ENCODE peak calls at places on chromosomes 13 and 19, in four cellular contexts. One of them, this sample, is unnamed.
A peak's percentile ranks its signal among the peaks of the same experiment; 100 is the strongest.

GRCh38 chr19:29992233-29992867 is 50.3 kb downstream of the URI1 start:
- DNase-seq in heart left ventricle: no peak
- DNase-seq in AG04449: no peak
- DNase-seq in adrenal gland: no peak
- DNase-seq in this sample: no peak

GRCh38 chr13:73248711-73249580 is 190.1 kb downstream of the KLF5 start:
- DNase-seq in heart left ventricle: no peak
- DNase-seq in AG04449: no peak
- DNase-seq in adrenal gland: no peak
- DNase-seq in this sample: no peak

GRCh38 chr19:7989071-7989575 is 16.3 kb downstream of the ELAVL1 start:
- DNase-seq in heart left ventricle: no peak
- DNase-seq in adrenal gland: no peak
- DNase-seq in AG04449: no peak
- DNase-seq in this sample: no peak

GRCh38 chr13:53200075-53200474 is 171.5 kb downstream of the OLFM4 start:
- DNase-seq in adrenal gland: no peak
- DNase-seq in heart left ventricle: peak; percentile 49
- DNase-seq in AG04449: no peak
- DNase-seq in this sample: no peak

GRCh38 chr13:30017880-30018279 is 167.5 kb upstream of the UBL3 start:
- DNase-seq in heart left ventricle: no peak
- DNase-seq in adrenal gland: no peak
- DNase-seq in AG04449: no peak
- DNase-seq in this sample: no peak

GRCh38 chr19:5718579-5719273 is 1.2 kb downstream of the LONP1 start:
- DNase-seq in AG04449: peak; percentile 73
- DNase-seq in heart left ventricle: no peak
- DNase-seq in adrenal gland: peak; percentile 88
- DNase-seq in this sample: peak; percentile 69

GRCh38 chr13:20521388-20521787 is 4.3 kb downstream of the CRYL1 start:
- DNase-seq in heart left ventricle: no peak
- DNase-seq in AG04449: no peak
- DNase-seq in adrenal gland: peak; percentile 6
- DNase-seq in this sample: no peak

GRCh38 chr13:94701313-94702180 is 10.8 kb downstream of the SOX21 start:
- DNase-seq in heart left ventricle: no peak
- DNase-seq in adrenal gland: no peak
- DNase-seq in AG04449: no peak
- DNase-seq in this sample: no peak

GRCh38 chr13:38166121-38166520 is 183.5 kb upstream of the UFM1 start:
- DNase-seq in adrenal gland: no peak
- DNase-seq in AG04449: no peak
- DNase-seq in heart left ventricle: no peak
- DNase-seq in this sample: no peak

GRCh38 chr19:38851622-38852230 is 1.9 kb upstream of the HNRNPL start:
- DNase-seq in AG04449: no peak
- DNase-seq in adrenal gland: peak; percentile 96
- DNase-seq in heart left ventricle: peak; percentile 97
- DNase-seq in this sample: no peak

GRCh38 chr13:101049166-101049850 is 367.0 kb downstream of the NALCN start:
- DNase-seq in adrenal gland: no peak
- DNase-seq in heart left ventricle: no peak
- DNase-seq in AG04449: no peak
- DNase-seq in this sample: no peak

GRCh38 chr19:29308977-29309520 is 96.1 kb upstream of the UQCRFS1 start:
- DNase-seq in heart left ventricle: no peak
- DNase-seq in AG04449: no peak
- DNase-seq in adrenal gland: no peak
- DNase-seq in this sample: no peak

GRCh38 chr19:33998739-33999345 is 173.5 kb upstream of the LSM14A start:
- DNase-seq in heart left ventricle: no peak
- DNase-seq in AG04449: no peak
- DNase-seq in adrenal gland: no peak
- DNase-seq in this sample: no peak

GRCh38 chr13:110541526-110541920 is 20.0 kb downstream of the RAB20 start:
- DNase-seq in adrenal gland: no peak
- DNase-seq in heart left ventricle: no peak
- DNase-seq in AG04449: no peak
- DNase-seq in this sample: no peak

GRCh38 chr19:6412111-6412999 is 12.3 kb downstream of the KHSRP start:
- DNase-seq in heart left ventricle: no peak
- DNase-seq in AG04449: no peak
- DNase-seq in adrenal gland: no peak
- DNase-seq in this sample: no peak

GRCh38 chr13:103568314-103568713 is 502.1 kb upstream of the SLC10A2 start:
- DNase-seq in AG04449: no peak
- DNase-seq in heart left ventricle: no peak
- DNase-seq in adrenal gland: no peak
- DNase-seq in this sample: no peak

GRCh38 chr19:2717638-2718541 is 3.3 kb downstream of the DIRAS1 start:
- DNase-seq in AG04449: no peak
- DNase-seq in heart left ventricle: no peak
- DNase-seq in adrenal gland: no peak
- DNase-seq in this sample: no peak

GRCh38 chr19:22976248-22976647 is 26.7 kb downstream of the ZNF728 start:
- DNase-seq in adrenal gland: no peak
- DNase-seq in AG04449: no peak
- DNase-seq in heart left ventricle: no peak
- DNase-seq in this sample: no peak

GRCh38 chr19:8334458-8335342 is 8.4 kb downstream of the KANK3 start:
- DNase-seq in AG04449: no peak
- DNase-seq in adrenal gland: no peak
- DNase-seq in heart left ventricle: peak; percentile 76
- DNase-seq in this sample: no peak

GRCh38 chr13:110925023-110925608 is 10.2 kb upstream of the ANKRD10 start:
- DNase-seq in heart left ventricle: no peak
- DNase-seq in AG04449: no peak
- DNase-seq in adrenal gland: no peak
- DNase-seq in this sample: no peak

GRCh38 chr13:78160793-78161192 is 242.2 kb upstream of the EDNRB start:
- DNase-seq in heart left ventricle: no peak
- DNase-seq in adrenal gland: no peak
- DNase-seq in AG04449: peak; percentile 31
- DNase-seq in this sample: peak; percentile 46

GRCh38 chr19:56105090-56105701 is 15.9 kb downstream of the ZNF787 start:
- DNase-seq in heart left ventricle: no peak
- DNase-seq in adrenal gland: peak; percentile 93
- DNase-seq in AG04449: no peak
- DNase-seq in this sample: no peak

GRCh38 chr19:46710687-46711086 is 6.2 kb downstream of the PRKD2 start:
- DNase-seq in AG04449: no peak
- DNase-seq in adrenal gland: no peak
- DNase-seq in heart left ventricle: no peak
- DNase-seq in this sample: no peak

GRCh38 chr19:48673436-48674100 is 751 bp upstream of the NTN5 start:
- DNase-seq in AG04449: no peak
- DNase-seq in adrenal gland: no peak
- DNase-seq in heart left ventricle: no peak
- DNase-seq in this sample: no peak

GRCh38 chr19:30395283-30395682 is 23.1 kb downstream of the ZNF536 start:
- DNase-seq in AG04449: no peak
- DNase-seq in heart left ventricle: no peak
- DNase-seq in adrenal gland: no peak
- DNase-seq in this sample: no peak

GRCh38 chr19:14022469-14022868 is 5.5 kb upstream of the RLN3 start:
- DNase-seq in heart left ventricle: no peak
- DNase-seq in AG04449: no peak
- DNase-seq in adrenal gland: no peak
- DNase-seq in this sample: no peak

GRCh38 chr19:15640294-15640903 is at the start of gene CYP4F3:
- DNase-seq in adrenal gland: peak; percentile 58
- DNase-seq in AG04449: no peak
- DNase-seq in heart left ventricle: peak; percentile 78
- DNase-seq in this sample: no peak

GRCh38 chr19:30799854-30800755 is 427.9 kb downstream of the ZNF536 start:
- DNase-seq in adrenal gland: peak; percentile 62
- DNase-seq in AG04449: no peak
- DNase-seq in heart left ventricle: peak; percentile 79
- DNase-seq in this sample: no peak

GRCh38 chr13:95740921-95741320 is 64.0 kb downstream of the DNAJC3 start:
- DNase-seq in heart left ventricle: no peak
- DNase-seq in AG04449: no peak
- DNase-seq in adrenal gland: no peak
- DNase-seq in this sample: no peak

GRCh38 chr19:1590641-1591397 is 1.8 kb downstream of the MBD3 start:
- DNase-seq in adrenal gland: no peak
- DNase-seq in AG04449: no peak
- DNase-seq in heart left ventricle: no peak
- DNase-seq in this sample: no peak
- TF ChIP-seq CTCF in adrenal gland: no peak
- TF ChIP-seq CTCF in AG04449: peak; percentile 55
- TF ChIP-seq CTCF in heart left ventricle: no peak
- TF ChIP-seq CTCF in this sample: peak; percentile 62

DNA sequence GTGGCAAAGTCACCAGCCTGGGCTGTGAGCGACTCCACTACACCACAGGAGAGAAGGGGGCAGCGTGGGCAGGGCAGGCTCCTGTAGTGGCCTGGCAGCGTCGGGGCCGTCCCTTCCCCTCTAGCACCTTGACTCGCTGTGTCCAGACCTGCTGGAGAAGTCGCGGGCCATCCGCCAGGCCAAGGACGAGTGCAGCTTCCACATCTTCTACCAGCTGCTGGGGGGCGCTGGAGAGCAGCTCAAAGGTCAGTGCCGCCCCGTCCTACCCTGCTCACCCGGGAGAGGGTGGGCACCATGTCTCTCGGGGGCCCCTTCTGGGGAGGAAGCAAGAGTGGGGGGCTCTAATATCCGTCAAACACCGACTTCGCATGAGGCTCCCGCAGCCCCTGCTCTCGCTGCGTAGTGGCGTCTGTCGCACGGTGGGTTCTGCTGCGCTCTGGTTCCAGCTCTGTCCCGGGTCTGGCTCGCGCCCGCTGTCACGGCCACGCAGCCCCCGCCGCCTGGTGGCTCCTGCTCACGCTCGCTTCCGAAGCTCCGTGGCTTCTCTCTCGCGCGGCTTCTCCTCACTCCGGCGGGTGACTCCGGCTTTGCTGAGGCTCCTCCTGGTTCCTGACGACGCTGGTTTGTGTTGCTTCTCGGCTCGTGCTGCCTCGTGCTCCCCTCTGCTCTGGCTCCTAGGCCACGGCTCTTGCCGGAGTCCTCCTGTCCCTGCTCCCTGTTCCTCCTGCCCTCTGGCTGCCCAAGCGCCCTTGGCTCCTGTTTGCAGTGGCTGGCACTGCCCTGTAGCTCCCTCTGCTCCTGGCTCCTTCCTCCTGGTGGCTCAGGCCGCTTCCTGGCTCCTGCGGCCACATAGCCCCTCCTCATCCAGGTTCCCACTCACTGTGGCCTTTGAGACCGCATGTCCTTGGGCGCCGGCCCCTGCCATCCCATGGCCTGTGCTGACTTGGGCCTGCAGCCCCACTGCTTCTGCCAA is 27.2 kb downstream of the MYH14 start:
- DNase-seq in AG04449: no peak
- DNase-seq in adrenal gland: no peak
- DNase-seq in heart left ventricle: no peak
- DNase-seq in this sample: no peak
- TF ChIP-seq CTCF in AG04449: no peak
- TF ChIP-seq CTCF in adrenal gland: no peak
- TF ChIP-seq CTCF in heart left ventricle: no peak
- TF ChIP-seq CTCF in this sample: no peak

GRCh38 chr19:16970821-16971220 is 55.8 kb downstream of the CPAMD8 start:
- DNase-seq in heart left ventricle: no peak
- DNase-seq in AG04449: no peak
- DNase-seq in adrenal gland: no peak
- DNase-seq in this sample: no peak

DNA sequence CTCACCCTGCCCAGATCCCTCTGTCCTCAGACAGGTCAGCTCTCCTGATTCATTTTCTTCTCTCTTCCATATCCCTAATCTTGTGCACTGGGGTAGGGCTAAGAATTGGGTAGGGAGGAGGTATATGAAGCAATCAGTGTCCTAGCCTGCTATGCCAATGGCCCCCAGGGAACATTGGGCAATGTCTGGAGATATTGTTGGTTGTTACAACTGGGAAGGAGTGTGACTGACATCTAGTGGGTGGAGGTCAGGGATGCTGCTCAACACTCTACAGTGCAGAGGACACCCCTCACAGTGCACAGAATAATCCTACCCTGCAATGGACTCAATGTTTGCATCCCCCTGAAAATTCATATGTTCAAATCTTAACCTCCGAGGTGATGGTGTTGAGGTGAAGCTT is 57.5 kb downstream of the CPAMD8 start:
- DNase-seq in AG04449: no peak
- DNase-seq in heart left ventricle: no peak
- DNase-seq in adrenal gland: no peak
- DNase-seq in this sample: no peak
- TF ChIP-seq CTCF in AG04449: no peak
- TF ChIP-seq CTCF in heart left ventricle: no peak
- TF ChIP-seq CTCF in adrenal gland: no peak
- TF ChIP-seq CTCF in this sample: no peak

DNA sequence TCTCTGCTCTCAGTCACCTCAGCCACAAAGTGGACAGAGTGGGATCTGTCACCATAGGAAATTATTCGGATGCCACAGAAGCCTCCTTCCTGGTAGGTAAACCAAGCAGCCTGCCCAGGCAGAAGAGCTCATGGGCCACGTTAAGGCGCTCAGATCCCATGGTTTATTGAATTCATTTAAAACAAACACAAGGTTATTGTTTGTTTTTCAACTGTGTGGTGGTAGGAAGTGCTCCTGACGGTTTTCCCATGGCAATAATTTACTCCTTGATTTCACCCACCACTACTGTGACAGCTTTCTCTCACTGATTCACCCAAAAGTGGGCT is 14.4 kb downstream of the BCAM start:
- DNase-seq in adrenal gland: no peak
- DNase-seq in heart left ventricle: no peak
- DNase-seq in AG04449: no peak
- DNase-seq in this sample: no peak
- TF ChIP-seq CTCF in adrenal gland: no peak
- TF ChIP-seq CTCF in heart left ventricle: no peak
- TF ChIP-seq CTCF in AG04449: no peak
- TF ChIP-seq CTCF in this sample: no peak

DNA sequence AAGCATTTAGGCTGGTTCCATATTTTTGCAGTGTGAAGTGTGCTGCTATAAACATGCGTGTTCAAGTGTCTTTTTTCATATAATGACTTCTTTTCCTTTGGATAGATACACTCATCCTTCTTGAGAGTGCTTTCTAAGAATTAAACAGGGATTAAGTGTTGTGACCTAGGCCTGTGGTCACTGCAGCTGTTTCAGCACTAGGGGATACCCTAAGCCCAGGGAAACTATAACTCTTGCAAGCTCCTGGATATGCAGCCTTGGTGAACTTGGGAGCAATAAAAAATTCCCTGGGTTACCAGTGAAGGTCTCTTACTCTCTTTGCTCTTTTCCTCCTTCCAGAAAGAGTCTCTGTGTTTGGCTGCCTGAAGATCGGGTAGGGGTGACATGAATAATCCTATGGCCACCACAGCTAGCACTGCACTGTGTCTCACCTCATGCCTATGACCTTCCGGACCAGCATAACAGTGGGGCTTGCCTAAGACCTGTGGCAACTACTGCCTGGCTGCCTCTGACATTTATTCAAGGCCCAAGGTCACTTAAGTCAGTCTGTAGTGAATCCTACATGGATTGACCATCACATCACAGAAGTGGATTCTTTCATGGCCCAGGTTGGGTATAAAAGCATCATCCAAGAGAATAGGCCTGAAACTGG is 799.7 kb downstream of the DACH1 start:
- DNase-seq in adrenal gland: no peak
- DNase-seq in AG04449: no peak
- DNase-seq in heart left ventricle: no peak
- DNase-seq in this sample: no peak
- TF ChIP-seq CTCF in adrenal gland: peak; percentile 30
- TF ChIP-seq CTCF in AG04449: no peak
- TF ChIP-seq CTCF in heart left ventricle: no peak
- TF ChIP-seq CTCF in this sample: no peak